ENCODE peak calls at places on chromosome 1, in six cellular contexts. H is NCI-H1436 treated with DMSO at 0.1 percent for 48 hours; M is progenitor cell of endocrine pancreas; J is T1000; R is stimulated activated CD8-positive, alpha-beta memory T cell treated with anti-CD3 and anti-CD28 coated beads, Interleukin-15, amount 100 ng/mL, for 24 hours; Y is left kidney. O is an unnamed sample.

GRCh38 chr1:116690809-116691323 is 23.3 kb upstream of the IGSF3 start:
- DNase-seq in M (no peak), H (no peak), J (no peak), R (no peak), Y (peak; percentile 55), O (no peak)

GRCh38 chr1:187839873-187840272 is 1011.1 kb downstream of the PLA2G4A start:
- DNase-seq in R (no peak), Y (no peak), M (no peak), H (no peak), J (peak; percentile 18), O (no peak)

GRCh38 chr1:91803847-91804545 is 82.0 kb downstream of the TGFBR3 start:
- DNase-seq in Y (no peak), M (no peak), H (no peak), R (no peak), J (no peak), O (no peak)

GRCh38 chr1:32066489-32066873 is 6.3 kb upstream of the TMEM39B start:
- DNase-seq in H (no peak), Y (peak; percentile 55), R (no peak), M (no peak), J (peak; percentile 24), O (peak; percentile 45)

GRCh38 chr1:15355968-15356621 is 53.6 kb upstream of the EFHD2 start:
- DNase-seq in Y (no peak), H (no peak), R (no peak), J (peak; percentile 57), M (no peak), O (no peak)

GRCh38 chr1:101288491-101288944 is 51.7 kb downstream of the S1PR1 start:
- DNase-seq in H (peak; percentile 26), R (no peak), J (peak; percentile 75), Y (peak; percentile 85), M (peak; percentile 50), O (peak; percentile 42)

GRCh38 chr1:9625761-9626160 is 25.8 kb upstream of the PIK3CD start:
- DNase-seq in J (no peak), Y (no peak), H (no peak), R (no peak), M (no peak), O (no peak)

GRCh38 chr1:92975551-92976232 is 14.4 kb upstream of the DIPK1A start:
- DNase-seq in H (no peak), Y (no peak), J (no peak), R (no peak), M (no peak), O (no peak)